ENCODE peak calls at places on chromosome 10, in eight cellular contexts. L is HTR-8/SVneo; U is PC-9; R is head of caudate nucleus; V is cardiac septum; D is brain microvascular endothelial cell; G is CD8-positive, alpha-beta T cell; S is iris pigment epithelial cell. M is an unnamed sample.
A peak's percentile ranks its signal among the peaks of the same experiment; 100 is the strongest.

GRCh38 chr10:74643586-74643956 is 182.8 kb upstream of the KAT6B start:
- DNase-seq in L (no peak), U (no peak), R (no peak), V (no peak), D (no peak), G (no peak), S (no peak), M (no peak)

GRCh38 chr10:121690152-121690551 is 91.9 kb upstream of the FGFR2 start:
- DNase-seq in L (no peak), U (no peak), R (no peak), V (no peak), D (no peak), G (no peak), S (no peak), M (no peak)

GRCh38 chr10:82757397-82757796 is 882.4 kb downstream of the NRG3 start:
- DNase-seq in L (no peak), U (no peak), R (no peak), V (no peak), D (no peak), G (no peak), S (no peak), M (no peak)

GRCh38 chr10:14244147-14244546 is 86.6 kb downstream of the FRMD4A start:
- DNase-seq in L (no peak), U (no peak), R (no peak), V (no peak), D (no peak), G (no peak), S (no peak), M (no peak)

GRCh38 chr10:18359839-18360238 is 219.6 kb downstream of the CACNB2 start:
- DNase-seq in L (no peak), U (no peak), R (no peak), V (no peak), D (no peak), G (no peak), S (no peak), M (no peak)

GRCh38 chr10:5525581-5526271 is 965 bp downstream of the CALML3 start:
- DNase-seq in L (no peak), U (no peak), R (peak; percentile 60), V (peak; percentile 60), D (no peak), G (no peak), S (peak; percentile 18), M (no peak)

GRCh38 chr10:25357269-25357668 is 182.5 kb downstream of the GPR158 start:
- DNase-seq in L (no peak), U (no peak), R (no peak), V (no peak), D (no peak), G (no peak), S (no peak), M (no peak)

GRCh38 chr10:83229991-83230390 is 909.3 kb upstream of the GHITM start:
- DNase-seq in L (no peak), U (no peak), R (no peak), V (no peak), D (no peak), G (no peak), S (no peak), M (no peak)

GRCh38 chr10:68446179-68446578 is 25.6 kb downstream of the DNA2 start:
- DNase-seq in L (no peak), U (no peak), R (no peak), V (no peak), D (no peak), G (no peak), S (no peak), M (no peak)

GRCh38 chr10:71965623-71966022 is 1.4 kb downstream of the CHST3 start:
- DNase-seq in L (no peak), U (no peak), R (no peak), V (peak; percentile 49), D (no peak), G (no peak), S (no peak), M (no peak)

GRCh38 chr10:115942106-115942505 is 330.9 kb downstream of the GFRA1 start:
- DNase-seq in L (no peak), U (no peak), R (no peak), V (no peak), D (no peak), G (no peak), S (no peak), M (peak; percentile 7)

GRCh38 chr10:52437205-52437646 is 123.1 kb downstream of the DKK1 start:
- DNase-seq in L (no peak), U (no peak), R (no peak), V (no peak), D (no peak), G (no peak), S (peak; percentile 7), M (no peak)

GRCh38 chr10:11195017-11195586 is 177.4 kb downstream of the CELF2 start:
- DNase-seq in L (no peak), U (no peak), R (no peak), V (no peak), D (no peak), G (no peak), S (no peak), M (no peak)

GRCh38 chr10:130341325-130341724 is 205.1 kb downstream of the GLRX3 start:
- DNase-seq in L (no peak), U (no peak), R (no peak), V (no peak), D (no peak), G (no peak), S (peak; percentile 11), M (no peak)

GRCh38 chr10:59561397-59562121 is 148.1 kb downstream of the SLC16A9 start:
- DNase-seq in L (no peak), U (no peak), R (no peak), V (no peak), D (peak; percentile 6), G (no peak), S (peak; percentile 8), M (no peak)

GRCh38 chr10:132713421-132714095 is 72.4 kb downstream of the NKX6-2 start:
- DNase-seq in L (no peak), U (no peak), R (peak; percentile 42), V (peak; percentile 71), D (no peak), G (no peak), S (no peak), M (no peak)

M was measured in NCI-H460.